ENCODE peak calls at places on chromosomes 7 and 10, in ten cellular contexts. R is HepG2, T is suprapubic skin, D is transverse colon, H is upper lobe of left lung, U is esophagus muscularis mucosa, Y is H1, B is endothelial cell of umbilical vein, X is GM12878, F is sigmoid colon. C is an unnamed sample. For H3K9me3, the result is how much of the 10 kb centered on the place peaks cover.

GRCh38 chr7:6419310-6419773 is 28.4 kb downstream of the DAGLB start:
- DNase-seq in U (no peak), T (no peak), X (no peak), H (no peak), R (no peak), F (no peak), Y (no peak), D (no peak), B (no peak), C (peak)

GRCh38 chr10:88004451-88004850 is 141.0 kb downstream of the PTEN start:
- DNase-seq in D (no peak), T (no peak), X (no peak), R (no peak), H (no peak), F (no peak), B (no peak), U (no peak), Y (no peak), C (no peak)

GRCh38 chr7:20219446-20220292 is 2.5 kb upstream of the MACC1 start:
- DNase-seq in T (no peak), D (peak), F (peak), R (peak), U (no peak), Y (no peak), X (peak), B (peak), H (no peak), C (no peak)

GRCh38 chr7:75688200-75689136 is 50.3 kb downstream of the HIP1 start:
- DNase-seq in X (no peak), U (no peak), D (no peak), B (no peak), T (peak), H (peak), R (peak), F (peak), Y (no peak), C (no peak)

GRCh38 chr10:56624082-56624481 is 263.0 kb upstream of the ZWINT start:
- DNase-seq in X (no peak), U (no peak), T (no peak), H (no peak), Y (no peak), D (no peak), F (no peak), B (no peak), R (no peak), C (no peak)

GRCh38 chr7:17392846-17393245 is 94.4 kb downstream of the AHR start:
- DNase-seq in D (no peak), B (no peak), F (no peak), H (no peak), U (no peak), X (no peak), R (no peak), T (no peak), Y (no peak), C (no peak)

GRCh38 chr10:29947701-29948060 is 111.7 kb downstream of the JCAD start:
- DNase-seq in X (no peak), Y (no peak), D (no peak), B (no peak), R (no peak), H (no peak), U (no peak), F (no peak), T (no peak), C (no peak)

GRCh38 chr10:111551001-111551400 is 474.2 kb downstream of the ADRA2A start:
- DNase-seq in H (no peak), F (no peak), U (no peak), B (no peak), D (no peak), R (no peak), T (no peak), Y (no peak), X (no peak), C (no peak)

GRCh38 chr10:34216348-34216908 is 598.7 kb downstream of the PARD3 start:
- DNase-seq in U (no peak), H (no peak), F (no peak), D (no peak), T (no peak), B (peak), Y (no peak), R (peak), X (no peak), C (no peak)

GRCh38 chr10:34290412-34291082 is 524.5 kb downstream of the PARD3 start:
- DNase-seq in R (peak), U (no peak), H (no peak), X (no peak), Y (no peak), D (peak), F (peak), B (peak), T (no peak), C (no peak)

GRCh38 chr7:13126347-13126746 is 438.9 kb downstream of the ARL4A start:
- DNase-seq in R (no peak), H (no peak), D (no peak), U (no peak), B (no peak), F (no peak), T (no peak), Y (no peak), X (no peak), C (no peak)

GRCh38 chr7:31997423-31997822 is 72.8 kb downstream of the PDE1C start:
- DNase-seq in R (no peak), H (no peak), B (no peak), U (no peak), F (no peak), T (no peak), X (no peak), Y (no peak), D (no peak), C (no peak)

GRCh38 chr7:113710310-113711106 is 208.3 kb downstream of the PPP1R3A start:
- DNase-seq in T (no peak), B (peak), D (peak), X (peak), U (no peak), R (peak), Y (peak), F (no peak), H (no peak), C (no peak)

GRCh38 chr7:32020760-32021159 is 49.4 kb downstream of the PDE1C start:
- DNase-seq in B (no peak), X (no peak), T (no peak), F (no peak), H (no peak), R (no peak), D (no peak), U (no peak), Y (no peak), C (no peak)

GRCh38 chr10:116768786-116769185 is 26.4 kb upstream of the HSPA12A start:
- DNase-seq in U (no peak), F (peak), D (no peak), B (no peak), X (no peak), T (peak), R (no peak), Y (no peak), H (no peak), C (no peak)

GRCh38 chr10:12980080-12980656 is 21.3 kb downstream of the CCDC3 start:
- DNase-seq in X (no peak), Y (no peak), H (no peak), R (no peak), D (no peak), T (peak), F (no peak), B (no peak), U (no peak), C (no peak)

GRCh38 chr7:37109853-37110252 is 338.8 kb downstream of the ELMO1 start:
- DNase-seq in T (no peak), D (no peak), H (no peak), F (no peak), Y (no peak), U (no peak), B (peak), R (peak), X (no peak), C (no peak)

GRCh38 chr10:125132331-125132730 is 28.0 kb downstream of the CTBP2 start:
- DNase-seq in Y (no peak), B (no peak), H (no peak), F (no peak), T (no peak), X (no peak), U (no peak), R (no peak), D (no peak), C (peak)

GRCh38 chr10:133236411-133237240 is 1.0 kb upstream of the VENTX start:
- DNase-seq in U (no peak), Y (no peak), B (no peak), D (no peak), R (no peak), T (no peak), H (peak), X (no peak), F (no peak), C (no peak)

GRCh38 chr10:93560541-93560940 is 5.9 kb upstream of the FFAR4 start:
- DNase-seq in H (peak), R (no peak), D (no peak), X (no peak), F (peak), Y (no peak), U (no peak), B (no peak), T (no peak), C (no peak)

GRCh38 chr7:142964502-142965246 is 2.5 kb upstream of the KEL start:
- DNase-seq in X (no peak), H (no peak), D (no peak), Y (no peak), T (no peak), B (no peak), F (no peak), R (no peak), U (no peak), C (no peak)

GRCh38 chr10:43340619-43341018 is 30.8 kb upstream of the FXYD4 start:
- DNase-seq in X (no peak), U (no peak), B (no peak), F (no peak), D (no peak), Y (no peak), H (no peak), T (no peak), R (no peak), C (peak)

GRCh38 chr10:127979566-127979965 is 72.7 kb downstream of the PTPRE start:
- DNase-seq in R (no peak), X (no peak), U (no peak), H (no peak), Y (no peak), F (no peak), T (no peak), B (no peak), D (no peak), C (no peak)

GRCh38 chr10:127980898-127981297 is 74.0 kb downstream of the PTPRE start:
- DNase-seq in D (no peak), X (no peak), U (no peak), H (no peak), Y (no peak), F (no peak), R (no peak), T (no peak), B (no peak), C (no peak)

GRCh38 chr10:127977368-127978009 is 70.6 kb downstream of the PTPRE start:
- DNase-seq in T (peak), X (no peak), U (no peak), H (no peak), Y (no peak), F (peak), B (peak), D (peak), R (no peak), C (no peak)

GRCh38 chr10:127978481-127978880 is 71.6 kb downstream of the PTPRE start:
- DNase-seq in R (no peak), B (no peak), H (no peak), D (no peak), X (no peak), F (no peak), Y (no peak), U (no peak), T (no peak), C (no peak)

GRCh38 chr10:127979017-127979416 is 72.1 kb downstream of the PTPRE start:
- DNase-seq in R (no peak), T (no peak), U (no peak), D (no peak), B (peak), Y (no peak), X (no peak), H (no peak), F (no peak), C (no peak)
- TF ChIP-seq POLR2AphosphoS5 in R (no peak), T (no peak), U (no peak), D (no peak), B (peak), Y (no peak), X (no peak), H (no peak), F (no peak), C (no peak)

GRCh38 chr7:51591223-51591622 is 274.6 kb upstream of the COBL start:
- DNase-seq in R (peak), H (no peak), X (no peak), D (no peak), T (no peak), U (no peak), B (no peak), F (no peak), Y (no peak), C (no peak)
- H3K27ac ChIP-seq in R (no peak), H (no peak), X (no peak), D (peak), T (no peak), U (no peak), B (no peak), F (no peak), Y (no peak), C (no peak)

DNA sequence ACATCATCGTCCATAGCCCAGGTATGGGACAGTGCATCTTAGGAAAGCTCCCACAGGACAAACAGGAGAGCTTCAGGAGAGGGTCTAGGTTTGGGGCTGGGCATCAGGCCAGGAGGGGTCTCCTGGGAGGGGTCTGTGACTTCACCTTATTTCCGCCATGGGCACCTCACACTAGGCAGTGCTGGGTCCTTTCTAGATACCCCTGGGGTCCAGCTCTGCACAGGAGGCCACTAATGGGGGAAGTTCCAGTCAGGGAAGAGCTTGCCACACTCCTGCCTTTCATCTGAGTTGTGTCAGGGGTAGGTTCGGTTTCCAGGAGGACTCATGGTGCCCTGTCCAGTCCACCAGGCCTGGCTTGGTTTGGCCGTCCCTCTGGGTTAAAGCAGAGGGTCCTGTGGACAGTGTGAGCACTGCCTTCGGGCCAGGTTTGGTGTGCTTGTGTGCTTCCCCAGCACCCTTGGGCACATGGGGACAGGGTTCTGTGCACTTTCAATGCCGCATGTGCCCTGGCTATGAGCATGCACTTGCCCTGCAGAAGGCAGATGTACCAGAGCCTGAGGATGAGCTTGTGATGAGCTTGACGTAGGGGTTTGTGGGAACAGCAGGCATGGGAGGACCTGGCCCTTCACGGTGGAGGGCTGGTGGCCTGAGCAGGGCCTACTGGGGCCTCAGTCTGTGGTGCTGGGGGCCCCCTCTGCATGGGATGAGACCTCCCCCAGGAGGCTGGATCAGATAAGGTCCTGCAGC is 377.7 kb upstream of the NUPR2 start:
- DNase-seq in R (no peak), U (peak), Y (no peak), T (no peak), H (no peak), B (no peak), D (no peak), X (no peak), F (no peak), C (no peak)
- H3K9me3 ChIP-seq in R (half or more), U (half or more), Y (half or more), T (half or more), H (under half), B (under half), D (under half), X (under half), F (under half), C (half or more)

DNA sequence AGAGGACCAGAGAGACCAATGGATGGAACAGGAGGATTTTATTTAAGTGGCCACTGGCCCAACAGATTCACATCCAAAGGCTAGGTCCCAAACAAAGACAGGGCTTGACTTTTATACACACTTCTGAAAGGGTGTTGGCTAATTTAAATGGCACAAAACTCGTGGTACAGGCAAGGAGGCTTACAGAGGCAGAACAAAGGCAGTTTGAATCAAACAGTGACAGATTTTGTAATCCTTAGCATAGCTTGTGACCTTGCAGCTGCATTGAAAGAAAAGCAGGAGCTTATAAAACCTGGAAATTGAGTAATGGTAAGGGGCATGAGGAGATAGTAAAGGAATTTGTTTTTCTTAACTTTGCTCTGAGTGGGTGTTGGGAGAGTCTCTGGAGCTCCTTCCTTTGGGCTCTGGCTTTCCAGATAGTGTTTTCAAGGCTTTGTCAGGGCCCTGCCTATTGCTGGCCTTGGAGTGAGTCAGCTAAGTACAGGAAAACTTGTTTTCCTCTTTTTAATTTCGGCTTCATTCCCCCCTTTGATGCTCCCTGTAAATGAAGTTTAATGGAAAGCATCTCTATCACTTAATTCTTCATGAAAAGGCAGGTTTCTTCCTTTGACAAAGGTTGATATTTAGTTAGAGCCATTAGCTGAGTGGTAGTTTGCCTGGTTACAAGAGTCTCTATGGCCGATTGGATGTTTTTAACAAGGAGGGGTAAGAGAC is 96.9 kb downstream of the TRIM24 start:
- DNase-seq in F (no peak), H (no peak), T (no peak), B (no peak), Y (no peak), U (no peak), X (no peak), D (no peak), R (no peak), C (no peak)
- TF ChIP-seq POLR2AphosphoS5 in F (no peak), H (no peak), T (no peak), B (no peak), Y (no peak), U (no peak), X (no peak), D (no peak), R (no peak), C (no peak)

DNA sequence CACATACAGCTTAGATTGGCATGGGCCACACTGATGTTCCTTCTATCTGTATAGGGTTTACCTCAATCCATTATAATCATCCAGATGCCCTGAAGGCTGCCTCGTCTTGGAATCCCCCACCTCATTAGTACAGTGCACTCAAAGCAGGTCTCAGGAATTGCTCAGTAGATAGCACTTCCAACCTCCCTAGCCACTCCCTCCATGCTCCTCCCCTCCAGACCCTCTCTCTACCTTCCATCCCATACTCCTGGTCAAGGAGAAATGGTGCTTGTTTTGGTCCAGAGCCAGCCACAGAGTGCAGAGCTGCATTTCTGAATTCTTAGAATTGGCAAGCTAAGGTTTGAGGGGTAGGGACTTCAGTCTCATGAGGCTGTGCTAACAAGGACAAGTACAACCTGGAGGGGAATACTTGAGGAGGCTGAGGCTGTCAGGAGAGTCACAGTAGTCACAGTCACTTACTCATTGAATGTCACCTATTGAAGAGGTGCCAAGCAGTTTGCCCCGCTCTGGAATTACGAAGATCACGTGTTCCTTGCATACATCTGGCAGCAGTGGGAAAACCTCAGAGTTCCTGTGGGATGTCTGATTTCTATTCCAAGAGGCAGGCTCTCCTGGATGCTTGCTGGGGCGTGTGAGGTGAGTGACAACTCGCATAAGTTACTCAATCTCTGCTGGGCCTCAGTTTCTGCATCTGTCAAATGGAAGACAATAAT is 60.7 kb upstream of the ZNF746 start:
- DNase-seq in F (no peak), B (no peak), U (no peak), X (no peak), D (no peak), H (no peak), T (no peak), R (no peak), Y (no peak), C (no peak)
- H3K27ac ChIP-seq in F (no peak), B (no peak), U (no peak), X (no peak), D (no peak), H (no peak), T (no peak), R (no peak), Y (no peak), C (no peak)

GRCh38 chr7:56479748-56480147 is 363.5 kb upstream of the NUPR2 start:
- DNase-seq in B (no peak), X (no peak), R (no peak), Y (no peak), H (peak), U (peak), T (no peak), D (no peak), F (no peak), C (no peak)
- H3K9me3 ChIP-seq in B (under half), X (under half), R (half or more), Y (half or more), H (under half), U (half or more), T (under half), D (under half), F (under half), C (half or more)

DNA sequence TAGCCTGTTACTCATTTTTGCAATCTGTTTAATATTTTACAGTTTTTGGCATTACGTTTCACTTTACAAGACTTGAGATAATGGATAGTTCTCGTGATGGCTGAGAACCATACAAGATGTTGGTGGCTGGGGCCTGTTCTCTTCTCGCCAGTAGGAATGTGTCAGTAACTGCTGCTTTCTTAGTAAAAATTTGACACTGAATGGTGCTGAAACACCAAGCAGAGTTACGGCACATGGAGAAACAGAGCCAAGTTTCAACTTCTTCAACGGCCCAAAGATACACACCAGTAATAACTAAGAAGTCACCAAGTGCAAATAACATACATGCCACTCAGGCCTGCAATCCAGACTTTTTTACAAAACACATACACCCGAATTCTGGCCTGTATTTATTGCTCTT is 130.4 kb downstream of the NRP1 start:
- DNase-seq in D (no peak), X (no peak), Y (no peak), F (no peak), U (no peak), T (no peak), B (no peak), R (no peak), H (no peak), C (no peak)
- TF ChIP-seq POLR2AphosphoS5 in D (no peak), X (no peak), Y (no peak), F (no peak), U (no peak), T (no peak), B (no peak), R (no peak), H (peak), C (no peak)

GRCh38 chr7:127189885-127190284 is 62.9 kb downstream of the GRM8 start:
- DNase-seq in H (no peak), B (no peak), Y (no peak), T (no peak), D (no peak), F (no peak), X (no peak), U (no peak), R (no peak), C (no peak)
- H3K27ac ChIP-seq in H (no peak), B (no peak), Y (no peak), T (no peak), D (no peak), F (no peak), X (no peak), U (no peak), R (no peak), C (no peak)

GRCh38 chr10:1366277-1366676 is 310.1 kb downstream of the WDR37 start:
- DNase-seq in T (peak), R (no peak), X (no peak), H (no peak), B (no peak), D (no peak), F (no peak), U (peak), Y (no peak), C (peak)

GRCh38 chr10:1364151-1364910 is 308.1 kb downstream of the WDR37 start:
- DNase-seq in T (no peak), X (no peak), R (no peak), Y (no peak), D (no peak), F (no peak), H (no peak), U (peak), B (no peak), C (no peak)

GRCh38 chr10:1366811-1367425 is 310.7 kb downstream of the WDR37 start:
- DNase-seq in U (peak), F (no peak), X (no peak), D (no peak), B (no peak), R (no peak), Y (no peak), H (no peak), T (peak), C (no peak)

GRCh38 chr10:1363466-1364121 is 307.4 kb downstream of the WDR37 start:
- DNase-seq in B (no peak), F (no peak), X (no peak), T (peak), D (no peak), R (no peak), U (peak), H (peak), Y (no peak), C (no peak)

GRCh38 chr10:1365540-1366082 is 309.4 kb downstream of the WDR37 start:
- DNase-seq in Y (no peak), F (no peak), R (no peak), T (no peak), H (no peak), X (no peak), B (no peak), D (no peak), U (peak), C (peak)
- H3K9me3 ChIP-seq in Y (under half), F (under half), R (under half), T (under half), H (under half), X (under half), B (under half), D (under half), U (under half), C (under half)

C was measured in breast epithelium.